ENCODE peak calls at places on chromosome 10, in eight cellular contexts. U is H7, C is heart right ventricle, Z is LNCaP clone FGC, P is A549, K is BE2C, I is epithelial cell of esophagus, J is AG04449. H is an unnamed sample.

GRCh38 chr10:14873090-14873760 is 5.4 kb upstream of the SUV39H2 start:
- DNase-seq in K (no peak), J (no peak), U (no peak), Z (no peak), C (no peak), P (no peak), I (peak), H (peak)

GRCh38 chr10:13106387-13106786 is 6.4 kb downstream of the OPTN start:
- DNase-seq in P (no peak), C (no peak), Z (no peak), K (no peak), I (no peak), U (no peak), J (no peak), H (no peak)

GRCh38 chr10:52443419-52444388 is 129.6 kb downstream of the DKK1 start:
- DNase-seq in P (peak), J (peak), K (no peak), Z (peak), C (no peak), U (no peak), I (peak), H (peak)

GRCh38 chr10:124802313-124802675 is 675 bp downstream of the ABRAXAS2 start:
- DNase-seq in C (no peak), J (no peak), K (no peak), U (no peak), P (no peak), I (no peak), Z (no peak), H (no peak)

GRCh38 chr10:30857803-30858202 is 173.9 kb downstream of the ZNF438 start:
- DNase-seq in U (no peak), K (no peak), C (peak), I (peak), P (no peak), Z (no peak), J (peak), H (no peak)

GRCh38 chr10:20596911-20597310 is 300.2 kb downstream of the NEBL start:
- DNase-seq in U (no peak), P (no peak), Z (no peak), I (no peak), J (no peak), K (no peak), C (no peak), H (peak)

GRCh38 chr10:103295391-103296044 is 18.6 kb downstream of the INA start:
- DNase-seq in C (no peak), Z (no peak), I (peak), K (no peak), J (peak), P (no peak), U (no peak), H (peak)

GRCh38 chr10:107971411-107971810 is 806.9 kb upstream of the SORCS1 start:
- DNase-seq in J (peak), U (no peak), Z (no peak), C (no peak), I (peak), K (no peak), P (no peak), H (peak)

GRCh38 chr10:131885391-131886165 is 15.2 kb upstream of the PPP2R2D start:
- DNase-seq in Z (no peak), I (peak), J (no peak), K (peak), P (peak), U (peak), C (peak), H (no peak)

GRCh38 chr10:35386594-35387174 is 50.4 kb downstream of the CCNY start:
- DNase-seq in I (peak), K (peak), C (peak), U (no peak), J (no peak), P (no peak), Z (peak), H (no peak)

GRCh38 chr10:12797471-12798262 is 203.8 kb downstream of the CCDC3 start:
- DNase-seq in P (no peak), Z (no peak), C (no peak), U (no peak), I (no peak), K (no peak), J (no peak), H (no peak)

GRCh38 chr10:80271416-80271815 is 18.0 kb downstream of the MAT1A start:
- DNase-seq in U (no peak), P (no peak), Z (no peak), C (no peak), I (no peak), K (no peak), J (no peak), H (no peak)

GRCh38 chr10:80487422-80487785 is 33.3 kb downstream of the TSPAN14 start:
- DNase-seq in C (no peak), P (no peak), U (no peak), J (no peak), Z (no peak), K (no peak), I (no peak), H (no peak)

GRCh38 chr10:23344251-23344841 is at the start of gene C10orf67:
- DNase-seq in Z (no peak), U (peak), I (peak), K (no peak), P (peak), J (no peak), C (peak), H (no peak)

GRCh38 chr10:121627810-121628209 is 29.6 kb upstream of the FGFR2 start:
- DNase-seq in P (no peak), U (no peak), J (no peak), Z (no peak), I (peak), C (no peak), K (no peak), H (no peak)

GRCh38 chr10:124944982-124945381 is 3.1 kb downstream of the ZRANB1 start:
- DNase-seq in J (no peak), U (no peak), C (no peak), K (no peak), Z (no peak), P (no peak), I (no peak), H (no peak)

GRCh38 chr10:48391994-48392393 is 85.5 kb downstream of the MAPK8 start:
- DNase-seq in Z (no peak), P (no peak), K (no peak), I (no peak), C (no peak), U (no peak), J (no peak), H (no peak)

GRCh38 chr10:35470967-35471366 is 134.2 kb upstream of the GJD4 start:
- DNase-seq in C (no peak), Z (no peak), J (no peak), K (no peak), P (no peak), I (no peak), U (no peak), H (no peak)

GRCh38 chr10:116099031-116099430 is 174.0 kb downstream of the GFRA1 start:
- DNase-seq in Z (no peak), J (no peak), I (no peak), P (no peak), U (no peak), C (no peak), K (no peak), H (no peak)

GRCh38 chr10:131786756-131787605 is 113.8 kb upstream of the PPP2R2D start:
- DNase-seq in K (peak), U (peak), Z (peak), C (peak), P (peak), J (no peak), I (peak), H (peak)

GRCh38 chr10:3805227-3805790 is 20.3 kb upstream of the KLF6 start:
- DNase-seq in C (peak), I (peak), K (no peak), J (no peak), Z (no peak), P (no peak), U (no peak), H (no peak)

GRCh38 chr10:69629897-69630650 is at the start of gene FAM241B:
- DNase-seq in Z (peak), I (peak), C (peak), U (peak), K (peak), J (no peak), P (peak), H (no peak)

GRCh38 chr10:103750836-103751235 is 104.5 kb downstream of the SH3PXD2A start:
- DNase-seq in K (no peak), C (no peak), U (no peak), Z (no peak), P (no peak), J (no peak), I (no peak), H (no peak)

GRCh38 chr10:92742331-92743228 is 52.8 kb downstream of the HHEX start:
- DNase-seq in P (no peak), J (no peak), Z (no peak), C (no peak), U (no peak), K (no peak), I (no peak), H (no peak)

GRCh38 chr10:14617850-14618249 is 156.8 kb downstream of the FAM107B start:
- DNase-seq in P (no peak), Z (no peak), J (no peak), U (no peak), C (no peak), K (no peak), I (peak), H (no peak)

GRCh38 chr10:29064665-29065064 is 224.2 kb upstream of the LYZL1 start:
- DNase-seq in C (no peak), I (no peak), P (no peak), K (no peak), Z (no peak), U (no peak), J (no peak), H (no peak)

GRCh38 chr10:93746844-93747284 is 10.9 kb upstream of the LGI1 start:
- DNase-seq in C (no peak), P (peak), I (peak), Z (no peak), K (peak), J (peak), U (no peak), H (peak)

GRCh38 chr10:29370612-29371092 is 81.8 kb downstream of the LYZL1 start:
- DNase-seq in C (no peak), P (no peak), U (no peak), Z (no peak), J (no peak), K (peak), I (no peak), H (no peak)

GRCh38 chr10:21292763-21293517 is 232.5 kb downstream of the SKIDA1 start:
- DNase-seq in P (peak), C (peak), J (peak), Z (peak), K (peak), U (peak), I (peak), H (peak)

GRCh38 chr10:129031233-129032150 is 435.5 kb upstream of the MGMT start:
- DNase-seq in Z (peak), C (peak), K (peak), I (peak), U (peak), P (peak), J (no peak), H (peak)

GRCh38 chr10:68516766-68517165 is 10.6 kb downstream of the SLC25A16 start:
- DNase-seq in I (peak), K (no peak), U (no peak), J (peak), P (no peak), C (no peak), Z (no peak), H (no peak)

GRCh38 chr10:5900247-5900646 is 10.2 kb downstream of the FBH1 start:
- DNase-seq in Z (no peak), U (no peak), K (no peak), C (no peak), J (no peak), P (no peak), I (no peak), H (no peak)

GRCh38 chr10:86041116-86041515 is 325.5 kb downstream of the GRID1 start:
- DNase-seq in I (no peak), Z (no peak), P (no peak), U (no peak), K (no peak), C (no peak), J (no peak), H (no peak)

GRCh38 chr10:49689882-49690510 is 10.5 kb downstream of the C10orf53 start:
- DNase-seq in J (no peak), Z (no peak), P (no peak), U (peak), C (no peak), K (no peak), I (no peak), H (no peak)

GRCh38 chr10:72331575-72332422 is 22.9 kb downstream of the DNAJB12 start:
- DNase-seq in Z (peak), P (no peak), C (peak), U (peak), J (no peak), I (peak), K (peak), H (no peak)

GRCh38 chr10:103716206-103717160 is 138.9 kb downstream of the SH3PXD2A start:
- DNase-seq in C (no peak), Z (peak), I (peak), J (no peak), K (no peak), P (no peak), U (no peak), H (no peak)

GRCh38 chr10:77283326-77283725 is 354.3 kb downstream of the KCNMA1 start:
- DNase-seq in K (no peak), P (no peak), Z (no peak), C (no peak), J (no peak), U (no peak), I (no peak), H (no peak)

GRCh38 chr10:649445-649797 is 40.0 kb downstream of the DIP2C start:
- DNase-seq in J (no peak), C (no peak), P (no peak), Z (no peak), K (no peak), I (no peak), U (no peak), H (no peak)

GRCh38 chr10:114766470-114766869 is 55.1 kb upstream of the FHIP2A start:
- DNase-seq in I (no peak), K (no peak), C (no peak), U (no peak), Z (no peak), J (no peak), P (no peak), H (no peak)

GRCh38 chr10:114767101-114767588 is 54.4 kb upstream of the FHIP2A start:
- DNase-seq in U (no peak), Z (no peak), P (peak), I (peak), J (no peak), K (no peak), C (no peak), H (no peak)

GRCh38 chr10:114770009-114770408 is 51.6 kb upstream of the FHIP2A start:
- DNase-seq in J (no peak), U (no peak), I (no peak), K (no peak), C (no peak), P (no peak), Z (no peak), H (no peak)

GRCh38 chr10:114767589-114768393 is 53.8 kb upstream of the FHIP2A start:
- DNase-seq in K (peak), C (no peak), Z (no peak), J (no peak), I (peak), U (peak), P (peak), H (no peak)

DNA sequence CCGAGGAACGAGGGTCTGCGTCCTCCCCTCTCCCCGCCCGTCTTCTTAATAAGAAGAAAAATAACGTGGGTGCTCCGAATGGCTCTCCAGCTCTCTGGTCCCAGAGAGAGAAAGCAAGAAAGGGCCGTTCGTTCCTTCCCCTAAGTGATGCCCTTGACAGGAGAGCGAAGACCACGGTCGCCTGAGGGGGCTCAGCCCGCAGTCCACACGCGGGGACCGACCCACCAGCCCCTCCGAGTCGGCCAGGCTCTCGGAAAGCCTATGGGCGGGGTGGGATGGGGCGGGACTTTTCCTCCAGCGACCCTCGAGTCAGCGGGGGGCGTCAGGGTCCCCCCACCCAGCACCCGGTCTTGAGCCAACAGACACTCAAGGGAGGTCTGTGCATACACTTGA is 53.2 kb upstream of the FHIP2A start:
- DNase-seq in J (no peak), P (peak), U (no peak), I (no peak), C (no peak), K (no peak), Z (no peak), H (no peak)
- H3K4me3 ChIP-seq in J (peak), P (peak), U (peak), I (peak), C (peak), K (peak), Z (no peak), H (peak)

GRCh38 chr10:26439436-26440090 is 1.4 kb downstream of the APBB1IP start:
- DNase-seq in P (no peak), I (no peak), Z (no peak), K (no peak), U (no peak), C (no peak), J (no peak), H (no peak)
- H3K4me3 ChIP-seq in P (peak), I (no peak), Z (no peak), K (no peak), U (no peak), C (peak), J (no peak), H (no peak)

DNA sequence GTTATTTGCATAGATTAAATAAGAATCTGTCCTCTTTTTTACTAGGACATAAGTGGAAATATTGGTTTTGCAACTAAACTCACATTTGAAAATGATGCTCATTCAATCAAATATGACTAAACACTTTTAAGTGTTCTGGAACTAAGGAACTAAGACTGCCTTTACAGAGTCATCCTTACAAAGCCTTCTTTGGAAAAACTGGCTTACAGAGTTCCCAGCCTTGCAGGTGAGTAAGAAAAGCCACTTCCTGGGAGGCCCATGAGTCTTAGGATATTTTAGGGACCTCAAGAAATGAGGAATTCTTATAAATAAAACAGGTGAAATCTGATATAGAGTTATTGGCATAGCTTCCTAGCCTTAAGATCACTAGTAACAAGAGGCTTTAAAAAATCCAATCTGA is 135.5 kb downstream of the ALOX5 start:
- DNase-seq in U (no peak), J (no peak), Z (no peak), I (peak), P (no peak), K (no peak), C (no peak), H (no peak)
- H3K4me3 ChIP-seq in U (no peak), J (no peak), Z (no peak), I (no peak), P (no peak), K (no peak), C (no peak), H (no peak)

GRCh38 chr10:101775273-101776131 is at the start of gene FGF8:
- DNase-seq in K (no peak), I (no peak), J (no peak), C (no peak), P (no peak), U (peak), Z (no peak), H (no peak)
- H3K4me3 ChIP-seq in K (no peak), I (no peak), J (no peak), C (peak), P (peak), U (peak), Z (no peak), H (no peak)

DNA sequence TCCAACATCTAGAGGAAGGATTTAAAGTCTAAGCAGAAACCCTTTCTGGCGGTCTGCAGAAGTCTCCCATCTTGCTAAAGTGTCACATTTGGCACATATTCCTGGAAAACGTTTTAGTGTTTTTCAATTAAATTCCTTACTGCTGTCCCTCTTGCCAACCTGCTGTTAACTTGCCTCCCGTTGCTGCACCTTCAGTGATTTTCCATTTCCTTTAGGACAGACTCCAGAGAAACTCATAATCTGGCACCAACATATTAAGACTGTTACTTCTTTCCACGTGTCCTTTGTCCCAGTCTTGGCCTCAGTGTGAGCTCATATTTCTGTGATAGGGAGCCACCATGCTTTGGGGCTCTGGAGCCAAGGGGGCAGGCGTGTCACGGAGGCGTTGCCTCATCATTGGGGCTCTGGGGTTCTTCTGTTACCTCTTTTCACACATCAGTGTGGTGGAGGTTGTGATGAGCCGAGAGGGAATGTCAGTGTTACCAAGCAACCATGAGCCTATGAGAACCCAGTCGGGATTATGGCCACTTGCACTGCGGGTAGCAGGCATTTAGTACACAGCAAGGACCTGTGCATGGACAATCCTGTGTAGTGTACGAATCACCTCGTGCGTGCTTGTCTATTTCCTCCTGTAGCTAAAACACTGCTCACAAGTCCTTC is 26.0 kb upstream of the ZNF32 start:
- DNase-seq in J (no peak), Z (no peak), P (no peak), U (no peak), C (no peak), K (no peak), I (no peak), H (no peak)
- H3K4me3 ChIP-seq in J (no peak), Z (no peak), P (no peak), U (no peak), C (no peak), K (no peak), I (no peak), H (no peak)

GRCh38 chr10:110268931-110269640 is 35.6 kb downstream of the SMNDC1 start:
- DNase-seq in Z (no peak), P (no peak), U (no peak), J (no peak), K (peak), C (no peak), I (no peak), H (no peak)
- H3K4me3 ChIP-seq in Z (peak), P (no peak), U (no peak), J (no peak), K (no peak), C (peak), I (no peak), H (peak)

H was measured in astrocyte of the cerebellum.